ENCODE peak calls at places on chromosomes 13 and 19, in four cellular contexts. P is IMR-90, X is H9, F is OCI-LY7. G is an unnamed sample.

GRCh38 chr19:17468302-17469091 is 1.8 kb upstream of the SLC27A1 start:
- DNase-seq in F (no peak), P (no peak), X (no peak), G (no peak)

GRCh38 chr19:6694147-6694815 is 24.3 kb upstream of the TNFSF14 start:
- DNase-seq in X (no peak), F (peak; percentile 77), P (no peak), G (no peak)

GRCh38 chr19:23070353-23070781 is 46.5 kb upstream of the ZNF730 start:
- DNase-seq in X (peak; percentile 43), P (peak; percentile 15), F (no peak), G (no peak)

GRCh38 chr13:34207334-34207733 is 389.4 kb downstream of the RFC3 start:
- DNase-seq in X (no peak), P (peak; percentile 70), F (no peak), G (peak; percentile 43)

GRCh38 chr13:32165791-32166190 is 134.2 kb downstream of the FRY start:
- DNase-seq in P (no peak), F (no peak), X (no peak), G (no peak)

GRCh38 chr19:1247747-1248453 is 483 bp upstream of the MIDN start:
- DNase-seq in P (peak; percentile 70), F (no peak), X (peak; percentile 75), G (peak; percentile 88)

GRCh38 chr13:37869756-37870488 is at the start of gene TRPC4:
- DNase-seq in X (peak; percentile 84), P (peak; percentile 59), F (no peak), G (peak; percentile 78)

GRCh38 chr19:16206637-16207036 is 8.9 kb downstream of the AP1M1 start:
- DNase-seq in F (no peak), X (no peak), P (no peak), G (no peak)

GRCh38 chr19:15672580-15673175 is at the start of gene CYP4F12:
- DNase-seq in F (no peak), X (no peak), P (no peak), G (peak; percentile 11)

GRCh38 chr13:110495881-110496280 is 65.6 kb downstream of the RAB20 start:
- DNase-seq in F (no peak), P (no peak), X (no peak), G (no peak)

GRCh38 chr13:29523199-29523931 is 72.1 kb downstream of the SLC7A1 start:
- DNase-seq in P (no peak), F (no peak), X (no peak), G (no peak)

GRCh38 chr19:23774156-23774971 is 15.7 kb upstream of the ZNF681 start:
- DNase-seq in P (no peak), X (no peak), F (no peak), G (peak; percentile 23)

GRCh38 chr13:43136940-43137574 is 113.7 kb downstream of the DNAJC15 start:
- DNase-seq in P (no peak), X (no peak), F (no peak), G (peak; percentile 19)

GRCh38 chr13:99796175-99796819 is 175.3 kb downstream of the ZIC5 start:
- DNase-seq in X (peak; percentile 62), F (peak; percentile 14), P (peak; percentile 32), G (peak; percentile 69)

GRCh38 chr13:96792188-96792587 is 202.1 kb downstream of the OXGR1 start:
- DNase-seq in F (no peak), P (no peak), X (no peak), G (no peak)

GRCh38 chr13:75302031-75302430 is 179.9 kb downstream of the TBC1D4 start:
- DNase-seq in P (no peak), X (no peak), F (no peak), G (no peak)

GRCh38 chr13:35810286-35810685 is 320.9 kb downstream of the DCLK1 start:
- DNase-seq in P (no peak), F (no peak), X (no peak), G (no peak)

GRCh38 chr19:339262-339887 is 5.2 kb downstream of the MIER2 start:
- DNase-seq in F (no peak), P (peak; percentile 22), X (no peak), G (no peak)

GRCh38 chr13:50644081-50644871 is 199.2 kb downstream of the DLEU7 start:
- DNase-seq in F (peak; percentile 19), X (no peak), P (no peak), G (no peak)

GRCh38 chr19:45676851-45677263 is 8.8 kb downstream of the GIPR start:
- DNase-seq in P (no peak), X (no peak), F (peak; percentile 44), G (peak; percentile 49)

GRCh38 chr13:35393886-35394285 is 82.6 kb downstream of the MAB21L1 start:
- DNase-seq in X (no peak), P (no peak), F (no peak), G (no peak)

GRCh38 chr19:54179921-54180452 is 7.0 kb upstream of the TMC4 start:
- DNase-seq in P (peak; percentile 60), F (peak; percentile 75), X (peak; percentile 98), G (peak; percentile 78)

GRCh38 chr19:16078311-16078758 is 2.0 kb downstream of the TPM4 start:
- DNase-seq in F (peak; percentile 54), X (no peak), P (peak; percentile 69), G (no peak)

GRCh38 chr19:49677901-49678674 is 1.0 kb downstream of the PRMT1 start:
- DNase-seq in P (peak; percentile 62), F (peak; percentile 85), X (peak; percentile 91), G (peak; percentile 88)

GRCh38 chr19:2059422-2060201 is 8.6 kb upstream of the MKNK2 start:
- DNase-seq in P (peak; percentile 61), F (no peak), X (no peak), G (peak; percentile 86)

GRCh38 chr19:4977299-4978174 is 8.6 kb downstream of the KDM4B start:
- DNase-seq in F (no peak), P (peak; percentile 95), X (no peak), G (no peak)

GRCh38 chr19:2180881-2181617 is 17.3 kb downstream of the DOT1L start:
- DNase-seq in X (peak; percentile 24), F (no peak), P (no peak), G (no peak)

GRCh38 chr13:84121456-84121855 is 239.2 kb upstream of the SLITRK1 start:
- DNase-seq in X (no peak), P (no peak), F (no peak), G (peak; percentile 3)

GRCh38 chr13:78978381-78978998 is 319.5 kb upstream of the OBI1 start:
- DNase-seq in P (peak; percentile 61), F (peak; percentile 66), X (no peak), G (peak; percentile 76)

GRCh38 chr19:41936416-41936850 is 8.2 kb upstream of the ERFL start:
- DNase-seq in X (no peak), P (no peak), F (no peak), G (no peak)

GRCh38 chr13:27140060-27140459 is 31.6 kb downstream of the USP12 start:
- DNase-seq in X (no peak), F (no peak), P (no peak), G (no peak)

GRCh38 chr13:27135023-27135422 is 36.6 kb downstream of the USP12 start:
- DNase-seq in X (no peak), P (no peak), F (no peak), G (no peak)

GRCh38 chr13:27139565-27139964 is 32.0 kb downstream of the USP12 start:
- DNase-seq in X (no peak), P (no peak), F (no peak), G (no peak)

GRCh38 chr13:27138457-27139093 is 33.0 kb downstream of the USP12 start:
- DNase-seq in F (no peak), P (no peak), X (no peak), G (no peak)

GRCh38 chr13:27137759-27138158 is 33.9 kb downstream of the USP12 start:
- DNase-seq in X (no peak), F (no peak), P (no peak), G (no peak)
- H4K20me1 ChIP-seq in X (no peaks in the 10 kb centered on the region), F (peaks cover 7% of the 10 kb centered on the region), P (peaks cover 49% of the 10 kb centered on the region), G (peaks cover 57% of the 10 kb centered on the region)

DNA sequence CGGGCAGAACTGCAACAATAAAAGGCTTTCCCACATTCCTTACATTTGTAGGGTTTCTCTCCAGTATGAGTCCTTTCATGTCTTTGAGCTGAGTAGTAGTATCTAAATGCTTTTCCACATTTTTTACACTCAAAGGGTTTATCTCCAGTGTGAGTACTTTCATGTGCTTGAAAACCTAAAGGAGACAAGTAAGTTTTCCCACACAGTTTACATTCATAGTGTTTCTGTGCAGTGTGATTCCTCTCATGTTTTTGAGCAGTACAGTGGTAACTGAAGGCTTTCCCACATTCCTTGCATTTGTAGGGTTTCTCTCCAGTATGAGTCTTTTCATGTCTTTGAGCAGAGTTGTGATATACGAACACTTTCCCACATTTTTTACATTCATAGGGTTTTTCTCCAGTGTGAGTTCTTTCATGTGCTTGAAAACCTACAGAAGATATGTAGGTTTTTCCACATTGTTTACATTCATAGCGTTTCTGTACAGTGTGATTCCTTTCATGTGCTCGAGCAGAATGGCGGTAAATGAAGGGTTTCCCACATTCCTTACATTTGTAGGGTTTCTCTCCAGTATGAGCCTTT is 47.0 kb downstream of the ZNF44 start:
- DNase-seq in X (no peak), F (no peak), P (no peak), G (no peak)
- H3K9me3 ChIP-seq in X (peaks cover 46% of the 10 kb centered on the region), F (peaks cover 17% of the 10 kb centered on the region), P (peaks cover 49% of the 10 kb centered on the region), G (peaks cover 64% of the 10 kb centered on the region)

DNA sequence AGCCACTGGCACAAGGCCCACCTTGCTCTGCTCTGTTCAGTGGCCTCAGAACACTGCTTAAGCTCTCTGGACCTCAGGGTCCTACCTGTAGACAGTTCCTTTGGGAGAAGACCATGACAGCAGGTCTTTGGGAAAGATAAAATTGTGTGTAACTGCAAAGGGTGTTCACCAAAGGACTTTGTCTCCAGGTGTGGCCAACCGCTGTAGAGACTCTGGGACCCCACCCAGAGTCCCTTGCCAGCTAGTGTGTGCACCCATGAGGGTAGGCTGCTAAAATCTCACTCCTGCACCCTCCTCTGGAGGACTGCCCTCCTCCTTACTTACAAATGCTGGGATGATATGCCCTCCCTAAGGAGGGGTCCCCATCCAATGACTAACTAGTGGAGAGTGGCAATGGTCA is 211.2 kb downstream of the TSHZ3 start:
- DNase-seq in P (no peak), X (no peak), F (no peak), G (no peak)
- H4K20me1 ChIP-seq in P (no peaks in the 10 kb centered on the region), X (no peaks in the 10 kb centered on the region), F (no peaks in the 10 kb centered on the region), G (no peaks in the 10 kb centered on the region)

GRCh38 chr19:52065399-52065798 is 16.8 kb upstream of the ZNF432 start:
- DNase-seq in F (no peak), X (no peak), P (no peak), G (no peak)
- H3K9me3 ChIP-seq in F (peaks cover 12% of the 10 kb centered on the region), X (peaks cover 77% of the 10 kb centered on the region), P (peaks cover 83% of the 10 kb centered on the region), G (peaks cover 84% of the 10 kb centered on the region)

GRCh38 chr13:49311816-49312215 is 64.1 kb downstream of the CDADC1 start:
- DNase-seq in P (no peak), F (no peak), X (no peak), G (no peak)
- H4K20me1 ChIP-seq in P (no peaks in the 10 kb centered on the region), F (no peaks in the 10 kb centered on the region), X (no peaks in the 10 kb centered on the region), G (no peaks in the 10 kb centered on the region)

DNA sequence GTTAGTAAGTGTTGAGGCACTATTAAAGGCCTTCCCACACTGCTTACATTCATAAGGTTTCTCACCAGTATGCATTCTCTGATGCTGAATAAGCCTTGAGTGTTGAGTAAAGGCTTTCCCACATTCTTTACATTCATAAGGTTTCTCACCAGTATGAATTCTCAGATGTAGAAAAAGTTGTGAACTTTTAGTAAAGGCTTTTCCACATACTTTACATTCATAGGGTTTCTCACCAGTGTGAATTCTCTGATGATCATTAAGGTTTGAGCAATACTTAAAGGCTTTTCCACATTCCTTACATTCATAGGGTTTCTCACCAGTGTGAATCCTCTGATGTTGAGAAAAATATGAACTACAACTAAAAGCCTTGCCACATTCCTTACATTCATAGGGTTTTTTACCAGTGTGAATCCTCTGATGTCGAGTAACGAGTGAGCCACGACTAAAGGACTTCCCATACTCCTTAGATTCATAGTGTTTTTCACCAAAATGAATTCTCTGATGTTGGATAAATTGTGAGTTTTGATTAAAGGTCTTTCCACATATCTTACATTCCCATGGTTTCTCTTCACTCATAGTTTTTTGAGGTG is 24.2 kb downstream of the ZNF829 start:
- DNase-seq in P (no peak), X (no peak), F (no peak), G (no peak)
- H3K9me3 ChIP-seq in P (peaks cover 60% of the 10 kb centered on the region), X (peaks cover 77% of the 10 kb centered on the region), F (peaks cover 39% of the 10 kb centered on the region), G (peaks cover 94% of the 10 kb centered on the region)

G was measured in hepatocyte.